ENCODE peak calls at places on chromosomes 7 and 10, in eight cellular contexts. G, V, U, A, Q, S, M and T are unnamed samples.

GRCh38 chr10:130341325-130341724 is 205.1 kb downstream of the GLRX3 start:
- DNase-seq in G (peak; percentile 74), V (no peak), U (no peak), A (no peak), Q (no peak), S (peak; percentile 46), M (peak; percentile 41), T (no peak)

GRCh38 chr7:13911920-13912319 is 77.5 kb downstream of the ETV1 start:
- DNase-seq in G (no peak), V (no peak), U (no peak), A (no peak), Q (no peak), S (no peak), M (no peak), T (no peak)

GRCh38 chr7:155758348-155758747 is 53.9 kb downstream of the SHH start:
- DNase-seq in G (no peak), V (no peak), U (no peak), A (no peak), Q (no peak), S (peak; percentile 83), M (no peak), T (no peak)

GRCh38 chr10:124324451-124324850 is 94.3 kb downstream of the OAT start:
- DNase-seq in G (no peak), V (no peak), U (no peak), A (peak; percentile 50), Q (no peak), S (no peak), M (no peak), T (no peak)

GRCh38 chr10:118748041-118748440 is 6.7 kb downstream of the CACUL1 start:
- DNase-seq in G (no peak), V (no peak), U (no peak), A (no peak), Q (no peak), S (no peak), M (no peak), T (no peak)

GRCh38 chr10:48324580-48324979 is 18.1 kb downstream of the MAPK8 start:
- DNase-seq in G (no peak), V (no peak), U (no peak), A (no peak), Q (no peak), S (no peak), M (no peak), T (no peak)

GRCh38 chr7:142785841-142786250 is 15.1 kb downstream of the PRSS2 start:
- DNase-seq in G (no peak), V (no peak), U (no peak), A (no peak), Q (no peak), S (no peak), M (no peak), T (no peak)

GRCh38 chr10:128064615-128065580 is 61.3 kb downstream of the MKI67 start:
- DNase-seq in G (no peak), V (peak; percentile 95), U (no peak), A (peak; percentile 82), Q (no peak), S (peak; percentile 58), M (no peak), T (peak; percentile 82)

GRCh38 chr10:113648478-113648877 is 15.4 kb downstream of the NRAP start:
- DNase-seq in G (no peak), V (peak; percentile 49), U (no peak), A (no peak), Q (peak; percentile 12), S (peak; percentile 17), M (peak; percentile 49), T (no peak)

GRCh38 chr7:133126422-133126821 is 44.5 kb upstream of the CHCHD3 start:
- DNase-seq in G (peak; percentile 34), V (no peak), U (no peak), A (no peak), Q (no peak), S (no peak), M (no peak), T (no peak)

GRCh38 chr7:17965600-17965999 is 25.3 kb upstream of the SNX13 start:
- DNase-seq in G (no peak), V (peak; percentile 70), U (no peak), A (no peak), Q (peak; percentile 78), S (no peak), M (no peak), T (peak; percentile 72)

GRCh38 chr7:151539055-151539714 is 19.5 kb upstream of the RHEB start:
- DNase-seq in G (peak; percentile 78), V (no peak), U (no peak), A (no peak), Q (no peak), S (no peak), M (peak; percentile 87), T (no peak)

GRCh38 chr10:65501259-65501658 is 1424.6 kb upstream of the LRRTM3 start:
- DNase-seq in G (no peak), V (peak; percentile 5), U (peak; percentile 31), A (no peak), Q (no peak), S (no peak), M (no peak), T (no peak)

GRCh38 chr7:15399446-15399845 is 162.4 kb downstream of the AGMO start:
- DNase-seq in G (no peak), V (no peak), U (no peak), A (no peak), Q (no peak), S (no peak), M (no peak), T (peak; percentile 3)

GRCh38 chr7:102073931-102074880 is 212.5 kb upstream of the SH2B2 start:
- DNase-seq in G (no peak), V (no peak), U (no peak), A (peak; percentile 31), Q (no peak), S (no peak), M (no peak), T (peak; percentile 33)

DNA sequence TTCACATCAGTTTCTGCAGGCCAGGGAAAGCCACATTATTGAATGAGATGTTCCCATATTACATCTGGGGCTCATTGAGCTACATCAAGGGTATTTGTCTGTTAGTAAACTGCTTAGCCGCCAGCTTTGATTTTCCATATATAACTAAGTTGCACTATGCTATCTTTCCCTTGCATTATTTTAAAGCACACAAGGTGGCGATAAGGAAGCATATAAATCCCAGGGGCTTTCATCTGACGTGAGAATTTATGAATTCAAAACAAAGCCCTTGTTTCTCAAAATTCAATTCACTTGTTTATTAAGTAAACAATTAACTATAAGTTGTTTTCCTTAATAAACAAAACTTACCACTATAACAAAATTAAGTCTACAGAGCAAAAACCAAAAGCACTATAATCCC is 334.1 kb upstream of the TPK1 start:
- DNase-seq in G (peak; percentile 4), V (peak; percentile 23), U (peak; percentile 1), A (no peak), Q (peak; percentile 46), S (peak; percentile 15), M (peak; percentile 26), T (peak; percentile 11)
- TF ChIP-seq CTCF in G (peak; percentile 9), V (no peak), U (no peak), A (peak; percentile 4), Q (peak; percentile 61), S (peak; percentile 38), M (no peak), T (no peak)

GRCh38 chr7:124035706-124036105 is 2.8 kb upstream of the TMEM229A start:
- DNase-seq in G (no peak), V (no peak), U (no peak), A (no peak), Q (no peak), S (no peak), M (no peak), T (no peak)
- H3K4me3 ChIP-seq in G (no peak overlapping the region), V (no peak overlapping the region), U (no peak overlapping the region), A (no peak overlapping the region), Q (no peak overlapping the region), S (no peak overlapping the region), M (no peak overlapping the region), T (no peak overlapping the region)

DNA sequence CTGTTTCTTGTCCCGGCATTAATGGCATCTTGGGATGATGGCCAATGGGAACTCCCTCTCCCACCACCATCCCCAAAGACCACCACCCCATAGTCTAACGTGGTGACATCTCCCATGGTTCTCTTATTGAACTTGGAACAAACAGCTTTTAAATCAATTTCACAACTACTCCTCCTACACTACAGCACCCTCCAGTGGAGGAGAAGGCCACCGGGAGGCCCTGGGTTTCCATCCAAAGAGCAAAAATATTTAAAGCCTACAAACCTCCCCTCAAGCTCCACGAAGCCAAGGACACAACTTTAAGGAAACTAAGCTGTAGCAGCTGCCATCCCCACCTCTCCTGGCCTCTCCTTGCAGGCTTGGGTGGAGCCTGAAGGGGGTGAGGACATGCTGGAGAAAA is 94.1 kb upstream of the LANCL2 start:
- DNase-seq in G (no peak), V (peak; percentile 24), U (peak; percentile 16), A (no peak), Q (peak; percentile 55), S (peak; percentile 17), M (no peak), T (no peak)
- TF ChIP-seq CTCF in G (peak; percentile 61), V (peak; percentile 44), U (peak; percentile 36), A (no peak), Q (peak; percentile 78), S (peak; percentile 47), M (peak; percentile 50), T (peak; percentile 62)

GRCh38 chr10:114684085-114684821 is 26.2 kb upstream of the ABLIM1 start:
- DNase-seq in G (peak; percentile 24), V (peak; percentile 64), U (peak; percentile 47), A (peak; percentile 79), Q (peak; percentile 43), S (peak; percentile 40), M (no peak), T (peak; percentile 72)
- H3K4me3 ChIP-seq in G (peak overlapping the region; percentile 26), V (peak overlapping the region; percentile 2), U (peak overlapping the region; percentile 36), A (peak overlapping the region; percentile 24), Q (peak overlapping the region; percentile 53), S (no peak overlapping the region), M (no peak overlapping the region), T (no peak overlapping the region)

DNA sequence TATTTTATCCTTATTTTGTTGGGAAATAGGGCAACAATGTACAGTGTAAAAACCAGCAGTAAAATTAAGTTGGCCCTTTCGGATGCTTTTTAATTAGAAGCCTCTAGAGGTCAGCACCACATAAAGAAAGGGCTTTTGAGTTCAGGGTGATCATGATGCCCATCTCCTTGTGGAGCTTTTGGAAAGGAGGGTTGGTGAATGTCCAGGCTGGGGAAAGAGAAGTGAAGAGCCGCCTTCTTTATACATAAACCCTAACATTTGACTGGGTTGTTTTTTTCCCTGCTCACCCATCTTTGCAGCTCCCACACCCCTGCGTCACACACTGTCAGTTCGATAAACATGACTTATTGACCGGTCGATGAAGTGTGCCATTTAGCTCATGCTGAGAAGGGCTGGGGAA is 29.8 kb downstream of the MTURN start:
- DNase-seq in G (peak; percentile 65), V (peak; percentile 82), U (peak; percentile 55), A (no peak), Q (peak; percentile 76), S (peak; percentile 61), M (peak; percentile 69), T (peak; percentile 77)
- TF ChIP-seq CTCF in G (peak; percentile 85), V (peak; percentile 65), U (peak; percentile 84), A (peak; percentile 62), Q (peak; percentile 80), S (peak; percentile 60), M (peak; percentile 62), T (peak; percentile 53)

GRCh38 chr10:64086083-64086772 is 565.0 kb downstream of the REEP3 start:
- DNase-seq in G (no peak), V (no peak), U (no peak), A (no peak), Q (no peak), S (no peak), M (no peak), T (no peak)
- H3K4me3 ChIP-seq in G (no peak overlapping the region), V (no peak overlapping the region), U (no peak overlapping the region), A (no peak overlapping the region), Q (no peak overlapping the region), S (no peak overlapping the region), M (no peak overlapping the region), T (no peak overlapping the region)